ENCODE peak calls at places on chromosomes 4 and X, in nine cellular contexts. Z is activated CD4-positive, alpha-beta T cell treated with anti-CD3 and anti-CD28 coated beads, Interleukin-2, amount 50 U/mL, for 1 hour; I is WTC11; Q is fibroblast of gingiva; M is NCI-H1436; F is NCI-H524; U is AG09319; W is stimulated activated CD8-positive, alpha-beta memory T cell treated with anti-CD3 and anti-CD28 coated beads, Interleukin-12 subunit alpha, Interleukin-12 subunit beta, amount 100 ng/mL, for 1 hour; K is aorta. P is an unnamed sample.

GRCh38 chr4:168920438-168921081 is 89.5 kb downstream of the CBR4 start:
- DNase-seq in Z (no peak), I (no peak), Q (no peak), M (no peak), F (peak), U (no peak), W (no peak), K (no peak), P (no peak)

GRCh38 chr4:149914521-149915115 is 99.0 kb upstream of the IQCM start:
- DNase-seq in Z (no peak), I (peak), Q (peak), M (peak), F (peak), U (no peak), W (no peak), K (no peak), P (no peak)

GRCh38 chrX:101377542-101377941 is 8.4 kb downstream of the BTK start:
- DNase-seq in Z (no peak), I (no peak), Q (no peak), M (no peak), F (no peak), U (no peak), W (no peak), K (no peak), P (no peak)

GRCh38 chrX:135112743-135113142 is 7.6 kb downstream of the ETDB start:
- DNase-seq in Z (no peak), I (no peak), Q (no peak), M (no peak), F (no peak), U (no peak), W (no peak), K (no peak), P (no peak)

GRCh38 chr4:6125103-6125651 is 75.2 kb downstream of the JAKMIP1 start:
- DNase-seq in Z (no peak), I (no peak), Q (no peak), M (no peak), F (no peak), U (no peak), W (no peak), K (no peak), P (no peak)

GRCh38 chr4:92359481-92359880 is 55.7 kb downstream of the GRID2 start:
- DNase-seq in Z (no peak), I (no peak), Q (no peak), M (no peak), F (no peak), U (no peak), W (no peak), K (no peak), P (no peak)

GRCh38 chr4:144732584-144733130 is 86.7 kb downstream of the HHIP start:
- DNase-seq in Z (no peak), I (no peak), Q (peak), M (no peak), F (no peak), U (no peak), W (no peak), K (no peak), P (no peak)

GRCh38 chr4:18847276-18847890 is 825.8 kb upstream of the LCORL start:
- DNase-seq in Z (no peak), I (no peak), Q (no peak), M (no peak), F (no peak), U (no peak), W (no peak), K (no peak), P (no peak)

GRCh38 chr4:89509708-89510269 is 202.2 kb upstream of the GPRIN3 start:
- DNase-seq in Z (no peak), I (no peak), Q (peak), M (no peak), F (no peak), U (peak), W (peak), K (no peak), P (no peak)

GRCh38 chr4:186266699-186267467 is 894 bp downstream of the F11 start:
- DNase-seq in Z (no peak), I (peak), Q (no peak), M (no peak), F (no peak), U (no peak), W (no peak), K (no peak), P (no peak)

GRCh38 chr4:36351082-36351666 is 69.8 kb downstream of the DTHD1 start:
- DNase-seq in Z (peak), I (peak), Q (no peak), M (peak), F (peak), U (no peak), W (peak), K (peak), P (peak)

GRCh38 chr4:8038702-8039251 is 99.1 kb upstream of the AFAP1 start:
- DNase-seq in Z (no peak), I (no peak), Q (no peak), M (no peak), F (peak), U (no peak), W (no peak), K (no peak), P (no peak)

GRCh38 chrX:145818522-145819075 is 970 bp downstream of the SLITRK2 start:
- DNase-seq in Z (no peak), I (no peak), Q (no peak), M (no peak), F (peak), U (no peak), W (no peak), K (no peak), P (no peak)

GRCh38 chr4:126702747-126703146 is 930.0 kb upstream of the INTU start:
- DNase-seq in Z (no peak), I (no peak), Q (no peak), M (no peak), F (no peak), U (no peak), W (no peak), K (no peak), P (no peak)

GRCh38 chrX:125004799-125005198 is 314.9 kb upstream of the TEX13C start:
- DNase-seq in Z (no peak), I (no peak), Q (no peak), M (no peak), F (no peak), U (no peak), W (no peak), K (no peak), P (no peak)

GRCh38 chrX:52934704-52935468 is 23.4 kb downstream of the FAM156A start:
- DNase-seq in Z (peak), I (peak), Q (peak), M (peak), F (peak), U (peak), W (peak), K (peak), P (peak)

GRCh38 chr4:2079006-2079405 is 19.9 kb downstream of the NAT8L start:
- DNase-seq in Z (no peak), I (no peak), Q (no peak), M (no peak), F (no peak), U (no peak), W (no peak), K (peak), P (no peak)

GRCh38 chr4:125433453-125433852 is 118.7 kb downstream of the FAT4 start:
- DNase-seq in Z (no peak), I (no peak), Q (peak), M (no peak), F (no peak), U (peak), W (no peak), K (no peak), P (no peak)

GRCh38 chrX:81120270-81120935 is 81.3 kb downstream of the HMGN5 start:
- DNase-seq in Z (no peak), I (no peak), Q (peak), M (no peak), F (peak), U (no peak), W (no peak), K (no peak), P (no peak)

GRCh38 chr4:106809083-106809482 is 227.0 kb downstream of the DKK2 start:
- DNase-seq in Z (no peak), I (no peak), Q (peak), M (no peak), F (peak), U (peak), W (no peak), K (no peak), P (no peak)

GRCh38 chr4:108008721-108009120 is 19.0 kb downstream of the HADH start:
- DNase-seq in Z (no peak), I (no peak), Q (peak), M (no peak), F (no peak), U (no peak), W (no peak), K (no peak), P (no peak)

GRCh38 chr4:120921456-120922389 is 803 bp downstream of the PRDM5 start:
- DNase-seq in Z (peak), I (peak), Q (peak), M (peak), F (peak), U (peak), W (no peak), K (peak), P (no peak)

GRCh38 chrX:39869846-39870601 is 227.7 kb downstream of the BCOR start:
- DNase-seq in Z (peak), I (no peak), Q (no peak), M (no peak), F (no peak), U (no peak), W (peak), K (no peak), P (no peak)

P was measured in CD14-positive monocyte.